ENCODE peak calls at places on chromosomes 4 and X, in four cellular contexts. H is IMR-90, G is esophagus squamous epithelium, O is NB4. K is an unnamed sample.

GRCh38 chr4:121707344-121707743 is 10.6 kb upstream of the ANXA5 start:
- DNase-seq in H (no peak), G (no peak), O (no peak), K (no peak)

GRCh38 chrX:148947399-148948025 is 447.1 kb downstream of the AFF2 start:
- DNase-seq in H (no peak), G (no peak), O (peak; percentile 1), K (no peak)

GRCh38 chrX:16807548-16807947 is 21.3 kb downstream of the TXLNG start:
- DNase-seq in H (peak; percentile 38), G (no peak), O (no peak), K (peak; percentile 12)

GRCh38 chrX:30935985-30936384 is 46.9 kb upstream of the TAB3 start:
- DNase-seq in H (peak; percentile 3), G (no peak), O (peak; percentile 17), K (peak; percentile 20)

GRCh38 chr4:126265880-126266279 is 951.1 kb downstream of the FAT4 start:
- DNase-seq in H (peak; percentile 15), G (no peak), O (no peak), K (no peak)

GRCh38 chr4:169105620-169106019 is 95.6 kb upstream of the CBR4 start:
- DNase-seq in H (no peak), G (no peak), O (peak; percentile 41), K (no peak)

GRCh38 chrX:2549874-2550273 is 49.1 kb upstream of the DHRSX start:
- DNase-seq in H (no peak), G (no peak), O (no peak), K (no peak)

GRCh38 chrX:20067709-20068315 is 48.9 kb downstream of the MAP7D2 start:
- DNase-seq in H (peak; percentile 88), G (peak; percentile 0), O (peak; percentile 59), K (peak; percentile 9)

GRCh38 chrX:121161501-121161933 is 114.1 kb downstream of the GLUD2 start:
- DNase-seq in H (no peak), G (no peak), O (no peak), K (peak; percentile 0)

DNA sequence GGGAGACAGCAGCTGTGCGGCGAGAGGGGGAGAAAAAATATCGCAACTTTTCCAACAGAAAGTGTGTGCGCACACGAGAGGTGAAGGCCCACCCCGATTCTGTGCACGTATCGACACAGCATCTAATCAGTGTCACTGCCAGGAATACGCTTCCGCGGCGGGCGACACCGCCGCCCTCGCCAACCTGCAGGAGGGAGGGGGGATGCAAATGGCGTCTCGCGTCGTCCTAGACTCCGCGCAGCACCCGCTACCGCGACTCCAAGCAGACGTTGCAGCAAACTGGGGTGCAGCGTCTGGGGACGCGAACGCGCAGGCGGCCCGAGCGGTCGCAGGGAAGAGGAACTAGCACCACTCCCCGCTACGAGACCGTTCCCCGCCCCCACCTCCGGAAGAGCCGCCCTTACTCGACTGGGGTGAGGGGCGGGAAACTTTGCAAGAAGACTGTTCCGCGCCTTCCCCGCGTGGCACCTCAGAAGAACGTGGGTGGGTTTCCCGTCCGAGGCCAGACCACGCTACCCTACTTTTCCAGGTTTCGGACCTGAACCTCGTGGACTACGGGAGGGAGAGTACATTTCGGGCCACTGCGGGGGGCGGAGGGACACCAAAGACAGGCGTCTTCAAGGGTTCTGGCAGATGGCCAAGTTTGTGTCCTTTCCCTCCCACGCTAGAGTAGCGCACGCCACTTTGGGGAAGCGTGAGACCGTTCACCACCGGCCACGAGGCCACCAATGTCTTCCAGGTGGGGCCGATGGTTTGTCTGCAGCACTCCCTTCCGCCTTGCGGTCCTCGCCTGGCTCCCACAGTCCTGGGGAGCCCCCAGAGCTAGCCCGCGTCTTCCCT is 77.9 kb upstream of the BCOR start:
- DNase-seq in H (no peak), G (peak; percentile 40), O (peak; percentile 93), K (peak; percentile 83)
- TF ChIP-seq POLR2A in H (no peak), G (peak; percentile 63), O (peak; percentile 47), K (peak; percentile 78)

GRCh38 chrX:154402622-154403127 is 4.5 kb downstream of the RPL10 start:
- DNase-seq in H (no peak), G (no peak), O (no peak), K (no peak)

GRCh38 chrX:154401918-154402621 is 3.9 kb downstream of the RPL10 start:
- DNase-seq in H (peak; percentile 33), G (no peak), O (peak; percentile 39), K (no peak)

GRCh38 chrX:154399527-154400368 is 1.6 kb downstream of the RPL10 start:
- DNase-seq in H (no peak), G (no peak), O (no peak), K (no peak)

GRCh38 chrX:154403192-154403591 is 5.0 kb downstream of the RPL10 start:
- DNase-seq in H (no peak), G (no peak), O (no peak), K (no peak)

GRCh38 chrX:154401045-154401799 is 3.0 kb downstream of the RPL10 start:
- DNase-seq in H (peak; percentile 37), G (no peak), O (peak; percentile 57), K (no peak)
- TF ChIP-seq POLR2A in H (peak; percentile 94), G (no peak), O (no peak), K (peak; percentile 74)

GRCh38 chr4:184804621-184805020 is 21.1 kb downstream of the ACSL1 start:
- DNase-seq in H (no peak), G (no peak), O (no peak), K (no peak)

GRCh38 chr4:184806711-184807110 is 19.1 kb downstream of the ACSL1 start:
- DNase-seq in H (no peak), G (no peak), O (no peak), K (no peak)

GRCh38 chr4:184807261-184807660 is 18.5 kb downstream of the ACSL1 start:
- DNase-seq in H (no peak), G (no peak), O (no peak), K (no peak)

GRCh38 chr4:184806246-184806550 is 19.6 kb downstream of the ACSL1 start:
- DNase-seq in H (no peak), G (no peak), O (no peak), K (no peak)

DNA sequence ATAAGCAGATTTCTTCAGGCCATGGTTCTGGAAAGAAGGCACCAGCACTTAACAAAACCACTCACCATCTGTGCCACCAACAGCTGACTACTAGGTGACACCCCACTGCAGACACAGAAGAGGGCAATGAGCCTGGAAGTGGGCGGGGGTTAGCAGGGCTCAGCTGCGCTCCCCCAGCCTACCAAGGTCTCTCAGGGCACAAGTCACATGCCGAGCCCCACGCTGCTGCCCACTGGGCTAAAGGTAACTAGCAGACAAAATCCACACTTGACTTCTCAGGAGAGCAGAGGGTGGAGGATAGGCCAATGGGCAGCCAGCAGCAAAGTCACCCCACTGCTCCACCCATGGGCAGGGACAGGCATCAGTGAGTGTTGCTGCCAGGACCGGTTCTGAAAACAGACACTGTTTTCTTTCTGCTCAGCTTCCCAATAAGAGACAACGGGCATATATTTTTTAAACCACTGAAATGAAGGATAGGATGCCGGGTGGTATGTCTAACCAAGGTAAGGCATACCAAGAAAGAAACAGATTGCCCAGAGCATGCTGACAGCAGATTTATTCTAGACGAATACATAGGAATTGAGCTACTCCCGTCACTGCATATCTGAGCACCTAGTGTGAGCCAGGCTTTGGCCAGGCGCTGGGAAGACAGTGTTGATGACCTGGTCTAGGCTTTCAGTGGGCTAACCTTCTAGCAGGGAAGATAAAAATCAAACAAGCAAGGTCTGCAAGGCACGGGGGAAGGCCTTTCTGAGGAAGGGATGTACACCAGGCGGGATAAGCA is 20.1 kb downstream of the ACSL1 start:
- DNase-seq in H (no peak), G (no peak), O (no peak), K (peak; percentile 46)
- TF ChIP-seq POLR2A in H (no peak), G (peak; percentile 15), O (no peak), K (peak; percentile 76)

DNA sequence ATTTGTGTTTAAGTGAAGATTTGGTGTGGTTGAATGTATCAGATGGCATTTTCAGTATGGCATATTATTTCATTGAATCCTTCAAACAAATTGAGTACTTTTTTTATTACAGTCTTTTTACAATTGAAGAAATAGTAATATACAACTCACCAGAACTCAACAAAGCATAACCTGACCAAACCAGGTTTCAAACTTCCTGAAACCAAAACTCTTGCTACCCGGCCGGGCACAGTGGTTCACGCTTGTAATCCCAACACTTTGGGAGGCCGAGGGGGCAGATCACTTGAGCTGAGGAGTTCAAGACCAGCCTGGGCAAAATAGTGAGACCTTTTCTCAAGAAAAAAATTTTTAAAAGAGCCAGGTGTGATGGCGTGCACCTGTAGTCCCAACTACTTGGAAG is 94.2 kb downstream of the UBE2K start:
- DNase-seq in H (no peak), G (no peak), O (no peak), K (peak; percentile 42)
- TF ChIP-seq POLR2A in H (no peak), G (no peak), O (no peak), K (no peak)

GRCh38 chr4:61277785-61278184 is 77.7 kb downstream of the ADGRL3 start:
- DNase-seq in H (no peak), G (no peak), O (no peak), K (no peak)

GRCh38 chr4:61275214-61275613 is 75.1 kb downstream of the ADGRL3 start:
- DNase-seq in H (no peak), G (no peak), O (no peak), K (no peak)

GRCh38 chr4:61273237-61273636 is 73.1 kb downstream of the ADGRL3 start:
- DNase-seq in H (peak; percentile 1), G (no peak), O (peak; percentile 57), K (no peak)

GRCh38 chr4:61274286-61274685 is 74.2 kb downstream of the ADGRL3 start:
- DNase-seq in H (no peak), G (no peak), O (no peak), K (no peak)

DNA sequence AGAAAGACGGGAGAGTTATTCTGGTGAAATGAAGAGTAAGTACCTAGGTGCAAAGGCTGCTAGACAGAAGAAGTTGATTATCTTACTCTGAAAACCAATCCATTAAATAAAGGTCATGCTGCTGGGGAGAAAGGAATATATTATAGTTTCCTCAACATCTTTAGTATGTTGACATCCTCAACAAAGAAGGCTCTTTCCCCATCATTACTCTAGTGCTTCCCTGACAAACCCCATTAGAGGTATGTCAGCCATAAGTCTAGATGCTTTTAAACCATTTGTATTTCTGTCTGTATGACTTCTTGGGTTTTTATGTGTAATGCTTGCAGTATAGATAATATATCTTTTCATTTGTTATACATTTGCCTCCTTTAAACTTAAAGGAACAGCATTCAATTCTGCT is 75.9 kb downstream of the ADGRL3 start:
- DNase-seq in H (no peak), G (no peak), O (no peak), K (no peak)
- TF ChIP-seq POLR2A in H (no peak), G (no peak), O (no peak), K (no peak)

GRCh38 chrX:23742174-23742692 is 843 bp downstream of the ACOT9 start:
- DNase-seq in H (peak; percentile 74), G (no peak), O (peak; percentile 42), K (peak; percentile 56)
- TF ChIP-seq POLR2A in H (peak; percentile 83), G (peak; percentile 29), O (no peak), K (no peak)

DNA sequence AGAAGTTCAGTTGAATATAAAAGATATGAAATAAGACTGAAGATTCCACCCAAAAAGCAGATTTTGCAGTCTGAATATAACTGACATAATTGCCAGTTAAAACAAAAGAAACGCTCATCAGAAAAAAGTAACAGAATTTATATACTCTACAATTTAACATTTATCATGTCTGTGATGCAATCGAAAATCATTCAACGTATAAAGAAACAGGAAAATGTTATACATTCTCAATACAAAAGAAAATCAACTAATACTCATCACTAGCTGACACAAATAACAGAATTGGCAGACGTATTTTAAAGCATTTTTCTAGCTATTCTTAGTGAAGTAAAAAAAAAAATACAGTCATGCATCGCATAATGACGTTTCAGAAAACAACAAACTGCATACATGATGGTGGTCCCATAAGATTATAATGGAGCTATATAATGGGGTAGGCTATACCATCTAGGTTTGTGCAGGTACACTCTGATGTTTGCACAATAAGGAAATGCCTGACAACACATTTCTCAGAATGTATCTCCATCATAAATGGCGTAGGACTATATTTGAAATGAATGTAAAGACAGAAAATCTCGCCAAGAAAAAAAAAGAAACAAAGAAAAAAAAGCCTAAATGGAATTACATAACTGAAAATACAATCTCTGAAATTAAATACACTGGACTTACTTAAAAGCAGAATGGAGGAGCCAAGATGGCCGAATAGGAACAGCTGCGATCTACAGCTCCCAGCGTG is 34.3 kb downstream of the OR13H1 start:
- DNase-seq in H (no peak), G (no peak), O (no peak), K (no peak)
- TF ChIP-seq POLR2A in H (no peak), G (no peak), O (no peak), K (no peak)

K was measured in erythroblast.